ENCODE peak calls at places on chromosomes 3 and 15, in seven cellular contexts. E, S, J, T, L, P and Z are unnamed samples.
A peak's percentile ranks its signal among the peaks of the same experiment; 100 is the strongest.

GRCh38 chr3:136194409-136195257 is 1.5 kb downstream of the MSL2 start:
- DNase-seq in E (no peak), S (no peak), J (peak; percentile 87), T (peak; percentile 74), L (peak; percentile 76), P (peak; percentile 65), Z (peak; percentile 38)

GRCh38 chr3:143784446-143784845 is 63.8 kb downstream of the SLC9A9 start:
- DNase-seq in E (no peak), S (no peak), J (no peak), T (no peak), L (no peak), P (no peak), Z (no peak)

GRCh38 chr3:32194653-32195052 is 43.8 kb upstream of the CMTM8 start:
- DNase-seq in E (no peak), S (no peak), J (no peak), T (no peak), L (no peak), P (no peak), Z (no peak)

GRCh38 chr3:72657666-72658065 is 190.6 kb downstream of the SHQ1 start:
- DNase-seq in E (no peak), S (no peak), J (no peak), T (no peak), L (no peak), P (no peak), Z (no peak)

GRCh38 chr15:49088996-49089395 is 42.8 kb upstream of the SECISBP2L start:
- DNase-seq in E (no peak), S (no peak), J (no peak), T (no peak), L (no peak), P (no peak), Z (no peak)

GRCh38 chr15:40721716-40722115 is 26.7 kb downstream of the RAD51 start:
- DNase-seq in E (no peak), S (no peak), J (no peak), T (no peak), L (no peak), P (no peak), Z (peak; percentile 51)

GRCh38 chr3:63896332-63897034 is 15.7 kb downstream of the SCAANT1 start:
- DNase-seq in E (no peak), S (no peak), J (no peak), T (no peak), L (no peak), P (no peak), Z (peak; percentile 24)

GRCh38 chr15:83012038-83012490 is 625 bp upstream of the C15orf40 start:
- DNase-seq in E (no peak), S (no peak), J (no peak), T (no peak), L (no peak), P (no peak), Z (no peak)

GRCh38 chr3:25235471-25235870 is 192.6 kb upstream of the RARB start:
- DNase-seq in E (no peak), S (peak; percentile 21), J (no peak), T (no peak), L (no peak), P (no peak), Z (no peak)

GRCh38 chr15:68224546-68225250 is 4.8 kb downstream of the CLN6 start:
- DNase-seq in E (no peak), S (no peak), J (no peak), T (no peak), L (no peak), P (peak; percentile 79), Z (no peak)

DNA sequence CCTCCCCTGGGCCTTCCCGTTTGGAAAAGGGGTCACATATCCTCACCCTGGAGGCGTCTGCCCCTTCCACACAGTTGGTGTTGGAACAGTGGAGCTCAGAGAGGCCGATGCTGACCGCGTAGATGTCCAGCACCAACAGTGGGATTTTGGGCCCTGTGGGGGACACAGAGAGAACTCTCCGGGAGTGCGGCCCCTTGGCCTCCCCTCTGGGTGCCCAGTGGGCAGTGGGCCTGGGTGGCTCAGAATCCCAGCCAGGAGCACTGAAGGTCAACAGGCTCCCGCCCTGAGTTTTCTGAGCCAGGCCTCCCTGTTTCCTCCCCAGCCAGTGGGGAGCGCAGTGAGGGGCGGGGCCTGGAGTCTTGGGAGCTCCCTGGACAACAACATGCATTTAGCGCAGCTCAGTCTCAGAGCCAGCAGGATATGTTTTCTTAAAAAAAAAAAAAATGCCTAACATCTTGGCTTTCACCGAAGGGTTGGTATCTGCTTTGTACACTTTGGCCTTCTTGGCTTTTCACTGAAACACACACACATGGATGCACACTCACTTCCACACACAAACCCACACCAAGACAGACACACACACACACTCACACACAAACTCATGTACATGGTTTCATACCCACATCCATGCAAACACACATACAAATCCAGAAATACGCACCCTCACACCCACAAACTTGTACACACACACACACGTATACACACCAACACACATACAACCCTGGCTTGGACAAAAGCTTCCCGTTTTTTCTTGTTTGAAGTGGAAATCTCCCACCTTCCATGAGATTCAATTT is 562 bp upstream of the ISLR start:
- DNase-seq in E (no peak), S (no peak), J (peak; percentile 66), T (no peak), L (peak; percentile 43), P (no peak), Z (peak; percentile 90)
- H3K4me3 ChIP-seq in E (no peak overlapping the region), S (no peak overlapping the region), J (no peak overlapping the region), T (no peak overlapping the region), L (no peak overlapping the region), P (no peak overlapping the region), Z (peak overlapping the region; percentile 77)

DNA sequence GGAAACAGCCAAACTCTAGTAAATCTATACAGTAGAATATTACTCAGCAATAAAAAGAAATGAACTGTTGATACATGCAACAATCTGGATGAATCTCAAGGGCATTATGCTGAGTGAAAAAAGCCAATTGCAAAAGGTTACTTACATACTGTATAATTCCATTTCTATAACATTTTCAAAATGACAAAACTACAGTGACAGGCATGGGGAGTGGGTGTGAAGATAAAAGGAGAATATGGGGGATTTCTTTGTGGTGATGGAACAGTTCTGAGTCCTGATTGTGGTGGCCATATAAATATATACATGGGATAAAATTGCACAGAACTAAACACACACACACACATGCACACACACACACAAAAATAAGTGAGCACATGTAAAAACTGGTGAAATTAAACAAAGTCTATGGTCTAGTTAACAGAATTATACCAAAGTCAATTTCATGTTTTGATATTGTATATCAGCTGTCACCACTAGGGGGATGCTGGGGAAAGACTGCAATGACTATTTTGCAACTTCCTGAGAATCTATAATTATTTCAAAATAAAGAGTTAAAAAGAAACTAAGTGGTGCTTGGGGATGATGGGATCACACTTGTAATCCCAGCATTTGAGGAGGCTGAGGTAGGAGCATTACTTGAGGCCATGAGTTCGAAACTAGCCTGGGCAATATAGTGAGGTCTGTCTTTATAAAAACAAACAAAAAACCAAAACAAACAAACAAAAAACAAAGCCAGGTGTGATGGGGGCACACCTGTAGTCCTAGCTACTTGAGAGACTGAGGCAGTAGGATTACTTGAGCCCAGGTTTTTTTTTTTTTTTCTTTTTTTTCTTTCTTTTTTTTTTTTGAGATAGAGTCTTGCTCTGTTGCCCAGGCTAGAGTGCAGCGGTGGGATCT is 66.0 kb downstream of the SPTSSB start:
- DNase-seq in E (no peak), S (no peak), J (no peak), T (no peak), L (peak; percentile 9), P (peak; percentile 25), Z (peak; percentile 44)
- TF ChIP-seq CTCF in E (no peak), S (peak; percentile 67), J (peak; percentile 54), T (peak; percentile 61), L (peak; percentile 66), P (peak; percentile 88), Z (peak; percentile 85)

DNA sequence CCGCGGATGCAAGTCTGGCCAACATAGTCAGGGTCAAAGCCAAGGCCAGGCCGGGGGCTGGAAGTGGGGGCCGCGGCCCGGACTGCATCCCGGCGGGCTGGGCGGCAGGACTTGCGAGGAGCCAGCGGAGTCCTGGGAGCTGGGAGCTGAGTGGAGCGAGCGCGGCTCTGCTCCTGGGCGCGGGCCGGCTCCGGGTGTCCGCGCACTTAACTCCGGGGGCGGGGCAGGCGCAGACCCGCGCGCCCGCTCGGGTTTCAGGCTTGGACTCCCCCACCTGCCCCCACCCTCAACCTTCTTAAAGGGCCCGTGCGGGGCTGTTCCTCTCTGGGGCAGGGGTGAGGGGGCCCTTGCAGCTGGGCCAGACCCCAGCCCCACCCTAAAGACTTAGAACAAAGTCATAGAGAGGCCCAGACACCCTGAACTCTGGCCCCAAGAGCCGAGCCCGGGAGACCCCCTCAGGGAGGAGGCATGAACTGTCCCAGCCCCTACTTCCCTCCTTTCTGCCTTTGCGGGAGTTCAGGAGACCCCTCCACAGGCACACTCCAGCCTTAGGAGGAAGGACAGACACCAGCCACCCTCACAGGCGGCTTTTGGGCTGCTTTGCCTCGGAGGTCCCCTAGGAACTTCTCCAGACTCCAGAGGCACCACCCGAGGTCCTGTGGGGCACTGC is at the start of gene CSPG4:
- DNase-seq in E (no peak), S (no peak), J (no peak), T (no peak), L (peak; percentile 75), P (no peak), Z (peak; percentile 65)
- H3K4me3 ChIP-seq in E (peak within 1 kb of the TSS; percentile 30), S (peak within 1 kb of the TSS; percentile 94), J (no peak within 1 kb of the TSS), T (peak within 1 kb of the TSS; percentile 39), L (peak within 1 kb of the TSS; percentile 38), P (no peak within 1 kb of the TSS), Z (peak within 1 kb of the TSS; percentile 75)

GRCh38 chr3:56854856-56855620 is 53.3 kb upstream of the ARHGEF3 start:
- DNase-seq in E (no peak), S (no peak), J (no peak), T (no peak), L (no peak), P (no peak), Z (peak; percentile 26)

GRCh38 chr3:56851966-56852884 is 50.5 kb upstream of the ARHGEF3 start:
- DNase-seq in E (no peak), S (peak; percentile 34), J (no peak), T (no peak), L (no peak), P (no peak), Z (peak; percentile 83)

GRCh38 chr3:56858331-56858730 is 56.6 kb upstream of the ARHGEF3 start:
- DNase-seq in E (no peak), S (no peak), J (no peak), T (no peak), L (no peak), P (no peak), Z (no peak)

GRCh38 chr3:56856686-56857577 is 55.2 kb upstream of the ARHGEF3 start:
- DNase-seq in E (no peak), S (no peak), J (no peak), T (no peak), L (no peak), P (no peak), Z (peak; percentile 89)

DNA sequence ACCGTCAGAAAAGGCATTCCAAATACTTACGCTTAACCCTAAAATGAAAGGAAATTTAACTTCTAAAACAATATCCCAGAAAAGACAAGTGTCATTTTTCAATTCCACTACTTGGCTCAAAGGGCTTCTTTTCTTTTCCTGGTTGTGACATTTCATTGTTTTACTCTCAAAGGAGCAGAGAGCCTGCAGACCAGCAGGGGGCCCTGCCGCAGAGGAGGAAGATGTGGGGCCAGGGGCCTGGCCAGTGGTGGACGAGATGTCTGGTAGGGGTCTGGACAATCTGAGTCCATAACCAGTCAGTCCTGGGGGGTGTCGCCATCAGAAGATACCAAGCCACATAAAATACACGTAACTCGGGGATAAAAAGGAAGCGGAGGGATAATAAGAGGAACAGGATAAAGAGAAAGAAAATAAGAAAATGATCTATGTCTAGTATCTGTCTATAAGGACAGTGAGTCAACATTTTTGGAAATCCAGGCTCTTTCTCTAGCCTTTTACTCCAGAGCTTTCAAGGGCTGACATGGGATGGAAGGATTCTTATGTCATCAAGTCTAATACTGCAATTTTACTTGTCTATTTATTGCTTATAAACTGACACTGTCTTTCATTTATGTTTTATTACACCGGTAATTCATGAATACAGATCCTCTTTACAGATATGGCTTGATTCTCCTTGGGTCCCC is 54.2 kb upstream of the ARHGEF3 start:
- DNase-seq in E (peak; percentile 59), S (no peak), J (no peak), T (no peak), L (peak; percentile 78), P (peak; percentile 57), Z (peak; percentile 56)
- TF ChIP-seq CTCF in E (peak; percentile 77), S (peak; percentile 55), J (peak; percentile 57), T (peak; percentile 56), L (peak; percentile 73), P (peak; percentile 94), Z (peak; percentile 59)